ENCODE peak calls at places on chromosomes 1 and 21, in five cellular contexts. One of them, this sample, is unnamed.

GRCh38 chr1:167791281-167792209 is 69.8 kb downstream of the MPZL1 start:
- DNase-seq in neuronal stem cell: no peak
- DNase-seq in upper lobe of right lung: no peak
- DNase-seq in effector memory CD4-positive, alpha-beta T cell: no peak
- DNase-seq in naive thymus-derived CD4-positive, alpha-beta T cell: no peak
- DNase-seq in this sample: no peak

GRCh38 chr1:200118779-200119505 is 91.4 kb downstream of the NR5A2 start:
- DNase-seq in upper lobe of right lung: no peak
- DNase-seq in naive thymus-derived CD4-positive, alpha-beta T cell: no peak
- DNase-seq in neuronal stem cell: no peak
- DNase-seq in effector memory CD4-positive, alpha-beta T cell: no peak
- DNase-seq in this sample: no peak

GRCh38 chr1:180151508-180151907 is 3.2 kb upstream of the QSOX1 start:
- DNase-seq in naive thymus-derived CD4-positive, alpha-beta T cell: no peak
- DNase-seq in neuronal stem cell: no peak
- DNase-seq in effector memory CD4-positive, alpha-beta T cell: no peak
- DNase-seq in upper lobe of right lung: no peak
- DNase-seq in this sample: no peak

GRCh38 chr1:89610457-89610991 is 22.4 kb upstream of the LRRC8C start:
- DNase-seq in naive thymus-derived CD4-positive, alpha-beta T cell: peak; percentile 57
- DNase-seq in neuronal stem cell: no peak
- DNase-seq in upper lobe of right lung: no peak
- DNase-seq in effector memory CD4-positive, alpha-beta T cell: peak; percentile 55
- DNase-seq in this sample: no peak

GRCh38 chr1:170510163-170510562 is 21.8 kb upstream of the GORAB start:
- DNase-seq in naive thymus-derived CD4-positive, alpha-beta T cell: no peak
- DNase-seq in effector memory CD4-positive, alpha-beta T cell: no peak
- DNase-seq in upper lobe of right lung: no peak
- DNase-seq in neuronal stem cell: no peak
- DNase-seq in this sample: no peak

GRCh38 chr1:151238467-151238739 is 16.1 kb upstream of the PSMD4 start:
- DNase-seq in effector memory CD4-positive, alpha-beta T cell: no peak
- DNase-seq in neuronal stem cell: no peak
- DNase-seq in upper lobe of right lung: no peak
- DNase-seq in naive thymus-derived CD4-positive, alpha-beta T cell: no peak
- DNase-seq in this sample: no peak

GRCh38 chr1:195495720-195496635 is 1112.3 kb downstream of the KCNT2 start:
- DNase-seq in naive thymus-derived CD4-positive, alpha-beta T cell: no peak
- DNase-seq in neuronal stem cell: no peak
- DNase-seq in upper lobe of right lung: no peak
- DNase-seq in effector memory CD4-positive, alpha-beta T cell: no peak
- DNase-seq in this sample: no peak

GRCh38 chr21:33642896-33643657 is 776 bp downstream of the ITSN1 start:
- DNase-seq in effector memory CD4-positive, alpha-beta T cell: no peak
- DNase-seq in naive thymus-derived CD4-positive, alpha-beta T cell: peak; percentile 43
- DNase-seq in upper lobe of right lung: peak; percentile 75
- DNase-seq in neuronal stem cell: no peak
- DNase-seq in this sample: no peak

GRCh38 chr1:42817976-42818375 is 779 bp upstream of the SVBP start:
- DNase-seq in upper lobe of right lung: no peak
- DNase-seq in neuronal stem cell: no peak
- DNase-seq in naive thymus-derived CD4-positive, alpha-beta T cell: no peak
- DNase-seq in effector memory CD4-positive, alpha-beta T cell: no peak
- DNase-seq in this sample: no peak
- H3K4me3 ChIP-seq in upper lobe of right lung: peak overlapping the region; percentile 76
- H3K4me3 ChIP-seq in neuronal stem cell: no peak overlapping the region
- H3K4me3 ChIP-seq in naive thymus-derived CD4-positive, alpha-beta T cell: no peak overlapping the region
- H3K4me3 ChIP-seq in effector memory CD4-positive, alpha-beta T cell: no peak overlapping the region
- H3K4me3 ChIP-seq in this sample: no peak overlapping the region

GRCh38 chr21:37530901-37531351 is 164.4 kb downstream of the DYRK1A start:
- DNase-seq in naive thymus-derived CD4-positive, alpha-beta T cell: no peak
- DNase-seq in neuronal stem cell: no peak
- DNase-seq in upper lobe of right lung: no peak
- DNase-seq in effector memory CD4-positive, alpha-beta T cell: no peak
- DNase-seq in this sample: no peak
- H3K4me3 ChIP-seq in naive thymus-derived CD4-positive, alpha-beta T cell: no peak overlapping the region
- H3K4me3 ChIP-seq in neuronal stem cell: no peak overlapping the region
- H3K4me3 ChIP-seq in upper lobe of right lung: no peak overlapping the region
- H3K4me3 ChIP-seq in effector memory CD4-positive, alpha-beta T cell: no peak overlapping the region
- H3K4me3 ChIP-seq in this sample: no peak overlapping the region

GRCh38 chr1:174746024-174746808 is 253.5 kb upstream of the CACYBP start:
- DNase-seq in neuronal stem cell: no peak
- DNase-seq in upper lobe of right lung: no peak
- DNase-seq in effector memory CD4-positive, alpha-beta T cell: no peak
- DNase-seq in naive thymus-derived CD4-positive, alpha-beta T cell: no peak
- DNase-seq in this sample: no peak

GRCh38 chr1:174747613-174748012 is 252.1 kb upstream of the CACYBP start:
- DNase-seq in naive thymus-derived CD4-positive, alpha-beta T cell: no peak
- DNase-seq in effector memory CD4-positive, alpha-beta T cell: no peak
- DNase-seq in neuronal stem cell: no peak
- DNase-seq in upper lobe of right lung: no peak
- DNase-seq in this sample: no peak

GRCh38 chr1:174744886-174745285 is 254.9 kb upstream of the CACYBP start:
- DNase-seq in upper lobe of right lung: no peak
- DNase-seq in effector memory CD4-positive, alpha-beta T cell: no peak
- DNase-seq in naive thymus-derived CD4-positive, alpha-beta T cell: no peak
- DNase-seq in neuronal stem cell: no peak
- DNase-seq in this sample: no peak

GRCh38 chr1:174753131-174753530 is 246.6 kb upstream of the CACYBP start:
- DNase-seq in effector memory CD4-positive, alpha-beta T cell: no peak
- DNase-seq in neuronal stem cell: no peak
- DNase-seq in naive thymus-derived CD4-positive, alpha-beta T cell: no peak
- DNase-seq in upper lobe of right lung: no peak
- DNase-seq in this sample: no peak

DNA sequence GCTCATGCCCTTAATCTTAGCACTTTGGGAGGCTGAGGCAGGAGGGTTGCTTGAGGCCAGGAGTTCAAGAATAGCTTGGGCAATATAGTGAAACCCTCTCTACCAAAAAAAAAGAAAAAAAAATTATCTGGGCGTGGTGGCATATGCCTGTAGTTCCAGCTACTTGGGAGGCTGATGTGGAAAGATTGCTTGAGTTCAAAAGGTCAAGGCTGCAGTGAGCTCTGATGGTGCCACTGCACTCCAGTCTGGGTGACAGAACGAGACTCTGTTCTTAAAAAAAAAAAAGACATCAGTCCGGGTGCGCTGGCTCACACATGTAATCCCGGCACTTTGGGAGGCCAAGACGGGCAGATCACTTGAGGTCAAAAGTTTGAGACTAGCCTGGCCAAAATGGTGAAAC is 251.1 kb upstream of the CACYBP start:
- DNase-seq in naive thymus-derived CD4-positive, alpha-beta T cell: no peak
- DNase-seq in effector memory CD4-positive, alpha-beta T cell: no peak
- DNase-seq in neuronal stem cell: no peak
- DNase-seq in upper lobe of right lung: no peak
- DNase-seq in this sample: no peak
- H3K4me3 ChIP-seq in naive thymus-derived CD4-positive, alpha-beta T cell: no peak overlapping the region
- H3K4me3 ChIP-seq in effector memory CD4-positive, alpha-beta T cell: no peak overlapping the region
- H3K4me3 ChIP-seq in neuronal stem cell: no peak overlapping the region
- H3K4me3 ChIP-seq in upper lobe of right lung: no peak overlapping the region
- H3K4me3 ChIP-seq in this sample: no peak overlapping the region

DNA sequence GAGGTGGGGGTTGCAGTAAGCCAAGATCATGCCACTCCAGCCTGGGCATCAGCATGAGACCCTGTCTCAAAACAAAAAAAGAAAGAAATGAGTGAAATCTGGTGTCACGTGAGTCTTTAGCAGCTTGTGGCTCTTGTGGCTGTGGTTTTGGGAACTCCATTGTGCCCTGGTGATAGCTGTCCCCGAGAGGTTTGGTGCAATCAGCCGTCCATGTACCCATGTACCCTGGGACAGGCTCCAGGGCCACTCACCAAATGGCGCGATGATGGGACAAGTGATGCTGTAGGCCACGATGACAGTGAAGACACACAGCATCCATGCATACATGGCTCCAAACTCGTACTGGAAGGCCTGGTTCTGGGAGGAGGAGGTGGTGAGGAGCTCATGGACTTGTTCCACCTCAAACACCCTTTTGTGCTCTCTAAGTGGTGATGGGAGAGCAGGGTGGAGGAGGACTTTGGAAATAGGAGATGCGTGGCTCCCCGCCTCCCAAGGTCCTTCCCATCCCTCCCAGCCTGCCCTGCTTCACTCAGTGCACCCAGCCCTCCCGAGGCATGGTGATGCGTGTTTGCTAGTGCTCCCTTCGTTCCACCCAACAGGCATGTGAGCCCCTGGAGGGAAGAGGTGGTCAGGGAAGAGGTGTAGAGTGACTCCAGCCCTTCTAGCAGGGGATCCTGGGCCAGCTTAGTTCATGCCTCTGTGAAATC is 29.6 kb downstream of the TMEM63A start:
- DNase-seq in effector memory CD4-positive, alpha-beta T cell: no peak
- DNase-seq in naive thymus-derived CD4-positive, alpha-beta T cell: no peak
- DNase-seq in neuronal stem cell: no peak
- DNase-seq in upper lobe of right lung: no peak
- DNase-seq in this sample: no peak
- H3K4me3 ChIP-seq in effector memory CD4-positive, alpha-beta T cell: no peak overlapping the region
- H3K4me3 ChIP-seq in naive thymus-derived CD4-positive, alpha-beta T cell: no peak overlapping the region
- H3K4me3 ChIP-seq in neuronal stem cell: no peak overlapping the region
- H3K4me3 ChIP-seq in upper lobe of right lung: no peak overlapping the region
- H3K4me3 ChIP-seq in this sample: no peak overlapping the region

GRCh38 chr21:35189077-35189863 is 140.2 kb upstream of the RUNX1 start:
- DNase-seq in upper lobe of right lung: no peak
- DNase-seq in effector memory CD4-positive, alpha-beta T cell: no peak
- DNase-seq in neuronal stem cell: no peak
- DNase-seq in naive thymus-derived CD4-positive, alpha-beta T cell: no peak
- DNase-seq in this sample: no peak

GRCh38 chr21:35191754-35192153 is 142.7 kb upstream of the RUNX1 start:
- DNase-seq in effector memory CD4-positive, alpha-beta T cell: no peak
- DNase-seq in upper lobe of right lung: no peak
- DNase-seq in neuronal stem cell: no peak
- DNase-seq in naive thymus-derived CD4-positive, alpha-beta T cell: no peak
- DNase-seq in this sample: no peak

GRCh38 chr21:35195232-35195631 is 146.1 kb upstream of the RUNX1 start:
- DNase-seq in neuronal stem cell: no peak
- DNase-seq in upper lobe of right lung: no peak
- DNase-seq in effector memory CD4-positive, alpha-beta T cell: no peak
- DNase-seq in naive thymus-derived CD4-positive, alpha-beta T cell: no peak
- DNase-seq in this sample: no peak

GRCh38 chr21:35191128-35191527 is 142.0 kb upstream of the RUNX1 start:
- DNase-seq in upper lobe of right lung: no peak
- DNase-seq in effector memory CD4-positive, alpha-beta T cell: no peak
- DNase-seq in naive thymus-derived CD4-positive, alpha-beta T cell: no peak
- DNase-seq in neuronal stem cell: no peak
- DNase-seq in this sample: no peak

DNA sequence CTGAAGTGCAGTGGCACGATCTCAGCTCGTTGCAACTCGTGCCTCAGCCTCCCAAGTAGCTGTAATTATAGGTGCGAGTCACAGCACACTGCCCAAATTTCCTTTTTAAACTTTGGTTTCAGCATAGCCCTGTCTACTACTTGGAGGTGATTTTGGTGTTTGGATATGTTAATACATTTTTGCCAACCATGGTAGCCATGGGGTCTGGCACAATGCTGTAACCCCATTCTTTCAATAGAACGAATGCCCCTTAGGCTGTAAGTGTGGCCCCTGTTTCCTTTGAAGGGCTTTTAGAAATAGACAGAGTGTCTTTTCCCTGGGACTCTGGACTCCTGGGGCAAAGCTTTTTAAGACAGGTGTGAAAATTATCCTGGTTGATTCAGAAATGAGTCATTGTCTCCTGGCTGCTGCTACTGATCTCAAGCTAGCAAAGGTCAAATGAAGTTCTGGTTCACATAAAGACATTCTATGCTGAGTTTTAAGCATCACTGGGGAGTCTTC is 141.1 kb upstream of the RUNX1 start:
- DNase-seq in naive thymus-derived CD4-positive, alpha-beta T cell: no peak
- DNase-seq in neuronal stem cell: no peak
- DNase-seq in effector memory CD4-positive, alpha-beta T cell: no peak
- DNase-seq in upper lobe of right lung: no peak
- DNase-seq in this sample: peak; percentile 58
- H3K4me3 ChIP-seq in naive thymus-derived CD4-positive, alpha-beta T cell: no peak overlapping the region
- H3K4me3 ChIP-seq in neuronal stem cell: no peak overlapping the region
- H3K4me3 ChIP-seq in effector memory CD4-positive, alpha-beta T cell: no peak overlapping the region
- H3K4me3 ChIP-seq in upper lobe of right lung: no peak overlapping the region
- H3K4me3 ChIP-seq in this sample: peak overlapping the region; percentile 6

GRCh38 chr1:94537254-94537653 is 4.3 kb downstream of the F3 start:
- DNase-seq in effector memory CD4-positive, alpha-beta T cell: no peak
- DNase-seq in naive thymus-derived CD4-positive, alpha-beta T cell: no peak
- DNase-seq in neuronal stem cell: no peak
- DNase-seq in upper lobe of right lung: no peak
- DNase-seq in this sample: no peak
- H3K4me3 ChIP-seq in effector memory CD4-positive, alpha-beta T cell: no peak overlapping the region
- H3K4me3 ChIP-seq in naive thymus-derived CD4-positive, alpha-beta T cell: no peak overlapping the region
- H3K4me3 ChIP-seq in neuronal stem cell: no peak overlapping the region
- H3K4me3 ChIP-seq in upper lobe of right lung: peak overlapping the region; percentile 85
- H3K4me3 ChIP-seq in this sample: no peak overlapping the region

GRCh38 chr1:85316324-85316723 is 39.9 kb upstream of the BCL10 start:
- DNase-seq in naive thymus-derived CD4-positive, alpha-beta T cell: no peak
- DNase-seq in neuronal stem cell: no peak
- DNase-seq in upper lobe of right lung: no peak
- DNase-seq in effector memory CD4-positive, alpha-beta T cell: no peak
- DNase-seq in this sample: no peak

GRCh38 chr1:85317580-85317979 is 41.1 kb upstream of the BCL10 start:
- DNase-seq in naive thymus-derived CD4-positive, alpha-beta T cell: no peak
- DNase-seq in neuronal stem cell: no peak
- DNase-seq in upper lobe of right lung: no peak
- DNase-seq in effector memory CD4-positive, alpha-beta T cell: no peak
- DNase-seq in this sample: no peak

GRCh38 chr1:85314726-85315125 is 38.3 kb upstream of the BCL10 start:
- DNase-seq in naive thymus-derived CD4-positive, alpha-beta T cell: no peak
- DNase-seq in upper lobe of right lung: no peak
- DNase-seq in neuronal stem cell: no peak
- DNase-seq in effector memory CD4-positive, alpha-beta T cell: no peak
- DNase-seq in this sample: no peak

GRCh38 chr1:85313888-85314696 is 37.7 kb upstream of the BCL10 start:
- DNase-seq in neuronal stem cell: no peak
- DNase-seq in effector memory CD4-positive, alpha-beta T cell: no peak
- DNase-seq in upper lobe of right lung: no peak
- DNase-seq in naive thymus-derived CD4-positive, alpha-beta T cell: no peak
- DNase-seq in this sample: no peak

DNA sequence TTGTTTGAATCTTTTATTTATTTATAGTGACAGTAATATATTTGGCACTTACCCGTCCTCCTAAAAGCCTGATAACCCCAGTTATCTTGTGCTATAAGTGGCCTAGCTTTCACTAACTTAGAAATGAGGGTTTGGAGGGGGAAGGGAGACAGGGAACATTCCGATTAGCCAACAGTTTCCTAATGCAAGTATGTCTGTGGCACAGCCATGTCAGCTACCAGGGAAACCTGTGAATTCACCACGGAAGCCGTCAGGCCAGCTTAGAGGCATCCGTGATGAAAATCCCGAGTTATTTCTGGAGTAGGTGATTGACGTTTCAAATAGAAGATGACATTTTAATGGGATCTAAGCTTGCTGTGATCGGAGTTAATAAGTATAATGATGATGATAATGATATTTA is 39.4 kb upstream of the BCL10 start:
- DNase-seq in effector memory CD4-positive, alpha-beta T cell: no peak
- DNase-seq in upper lobe of right lung: no peak
- DNase-seq in naive thymus-derived CD4-positive, alpha-beta T cell: no peak
- DNase-seq in neuronal stem cell: no peak
- DNase-seq in this sample: no peak
- H3K4me3 ChIP-seq in effector memory CD4-positive, alpha-beta T cell: no peak overlapping the region
- H3K4me3 ChIP-seq in upper lobe of right lung: no peak overlapping the region
- H3K4me3 ChIP-seq in naive thymus-derived CD4-positive, alpha-beta T cell: no peak overlapping the region
- H3K4me3 ChIP-seq in neuronal stem cell: no peak overlapping the region
- H3K4me3 ChIP-seq in this sample: no peak overlapping the region

This sample was measured in HCT116.